ENCODE peak calls at places on chromosomes 13 and 19, in five cellular contexts. W is GM12878, L is H1, O is K562, Y is HepG2. D is an unnamed sample.

GRCh38 chr19:50820549-50821247 is 2.9 kb downstream of the KLK1 start:
- DNase-seq in W (peak), L (peak), O (peak), Y (no peak), D (no peak)

GRCh38 chr13:20882206-20882605 is 20.3 kb downstream of the XPO4 start:
- DNase-seq in W (no peak), L (peak), O (no peak), Y (no peak), D (no peak)

GRCh38 chr13:20049558-20050473 is 91.3 kb downstream of the ZMYM2 start:
- DNase-seq in W (no peak), L (no peak), O (no peak), Y (peak), D (no peak)

GRCh38 chr13:107883561-107884175 is 331.7 kb downstream of the LIG4 start:
- DNase-seq in W (no peak), L (no peak), O (peak), Y (no peak), D (no peak)

GRCh38 chr13:106609116-106609515 is 41.2 kb upstream of the ARGLU1 start:
- DNase-seq in W (no peak), L (no peak), O (no peak), Y (no peak), D (no peak)

GRCh38 chr19:11244846-11245589 is 5.6 kb downstream of the ANGPTL8 start:
- DNase-seq in W (no peak), L (no peak), O (no peak), Y (no peak), D (no peak)

GRCh38 chr19:51690359-51691121 is 2.6 kb upstream of the SPACA6 start:
- DNase-seq in W (no peak), L (peak), O (peak), Y (no peak), D (no peak)

GRCh38 chr13:61170791-61171330 is 244.8 kb downstream of the PCDH20 start:
- DNase-seq in W (no peak), L (no peak), O (no peak), Y (no peak), D (no peak)

GRCh38 chr19:58518261-58519086 is 1.1 kb downstream of the ZBTB45 start:
- DNase-seq in W (no peak), L (no peak), O (no peak), Y (no peak), D (no peak)

GRCh38 chr13:21176982-21177284 is 475 bp downstream of the MRPL57 start:
- DNase-seq in W (no peak), L (no peak), O (no peak), Y (no peak), D (no peak)

GRCh38 chr13:43127827-43128226 is 104.4 kb downstream of the DNAJC15 start:
- DNase-seq in W (no peak), L (no peak), O (no peak), Y (no peak), D (no peak)

GRCh38 chr19:31232220-31232619 is 117.0 kb downstream of the TSHZ3 start:
- DNase-seq in W (no peak), L (no peak), O (no peak), Y (no peak), D (no peak)

GRCh38 chr13:109787135-109787954 is 962 bp upstream of the IRS2 start:
- DNase-seq in W (no peak), L (peak), O (peak), Y (no peak), D (no peak)

GRCh38 chr13:34698953-34699352 is 243.1 kb upstream of the NBEA start:
- DNase-seq in W (no peak), L (no peak), O (no peak), Y (no peak), D (no peak)

GRCh38 chr19:44988896-44989563 is 12.2 kb upstream of the RELB start:
- DNase-seq in W (no peak), L (peak), O (peak), Y (peak), D (peak)

GRCh38 chr13:107205318-107206112 is 637.6 kb upstream of the ARGLU1 start:
- DNase-seq in W (no peak), L (peak), O (peak), Y (peak), D (no peak)

GRCh38 chr13:21130116-21130515 is 46.2 kb downstream of the SKA3 start:
- DNase-seq in W (no peak), L (no peak), O (no peak), Y (no peak), D (no peak)

GRCh38 chr19:20271215-20271926 is 104.4 kb downstream of the ZNF486 start:
- DNase-seq in W (no peak), L (no peak), O (no peak), Y (no peak), D (no peak)

GRCh38 chr19:49518033-49518432 is 5.6 kb downstream of the FCGRT start:
- DNase-seq in W (no peak), L (no peak), O (no peak), Y (no peak), D (no peak)

GRCh38 chr13:87884874-87885273 is 213.7 kb downstream of the SLITRK5 start:
- DNase-seq in W (no peak), L (no peak), O (no peak), Y (no peak), D (no peak)

GRCh38 chr19:29753190-29753933 is 38.3 kb upstream of the C19orf12 start:
- DNase-seq in W (no peak), L (no peak), O (peak), Y (no peak), D (no peak)

GRCh38 chr19:5430237-5430636 is 25.0 kb upstream of the ZNRF4 start:
- DNase-seq in W (no peak), L (peak), O (peak), Y (no peak), D (no peak)

GRCh38 chr19:54073829-54074228 is 7.3 kb downstream of the TARM1 start:
- DNase-seq in W (no peak), L (no peak), O (peak), Y (no peak), D (no peak)

GRCh38 chr19:29308977-29309520 is 96.1 kb upstream of the UQCRFS1 start:
- DNase-seq in W (no peak), L (peak), O (no peak), Y (no peak), D (no peak)

GRCh38 chr13:59478908-59479307 is 684.8 kb downstream of the DIAPH3 start:
- DNase-seq in W (no peak), L (no peak), O (no peak), Y (no peak), D (no peak)

GRCh38 chr13:110379358-110379757 is 72.3 kb downstream of the COL4A2 start:
- DNase-seq in W (no peak), L (no peak), O (no peak), Y (no peak), D (no peak)

GRCh38 chr19:1495051-1495798 is 4.2 kb downstream of the REEP6 start:
- DNase-seq in W (no peak), L (no peak), O (no peak), Y (no peak), D (no peak)

DNA sequence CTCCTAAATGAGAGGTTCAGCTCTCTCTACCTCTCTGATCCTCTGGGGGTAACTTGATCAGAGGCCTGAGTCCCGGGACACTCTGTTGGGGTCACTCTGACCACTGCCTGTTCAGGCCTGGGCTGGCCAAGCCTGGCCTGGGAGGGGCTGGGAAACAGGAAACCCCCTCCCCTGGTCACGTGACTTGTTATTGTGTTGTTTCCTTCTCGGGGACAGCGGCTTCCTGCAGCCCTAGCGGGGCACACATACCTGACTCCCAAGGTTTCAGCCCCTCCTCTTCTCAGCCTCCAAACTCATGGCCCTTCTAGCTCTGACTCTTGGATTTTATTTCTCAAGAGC is at the start of gene USHBP1:
- DNase-seq in W (no peak), L (peak), O (no peak), Y (peak), D (no peak)
- TF ChIP-seq POLR2A in W (no peak), L (peak), O (no peak), Y (no peak), D (no peak)

GRCh38 chr13:112894673-112895481 is 74.1 kb upstream of the MCF2L start:
- DNase-seq in W (no peak), L (peak), O (no peak), Y (peak), D (no peak)
- TF ChIP-seq SP1 in W (no peak), L (no peak), O (no peak), Y (no peak), D (no peak)

DNA sequence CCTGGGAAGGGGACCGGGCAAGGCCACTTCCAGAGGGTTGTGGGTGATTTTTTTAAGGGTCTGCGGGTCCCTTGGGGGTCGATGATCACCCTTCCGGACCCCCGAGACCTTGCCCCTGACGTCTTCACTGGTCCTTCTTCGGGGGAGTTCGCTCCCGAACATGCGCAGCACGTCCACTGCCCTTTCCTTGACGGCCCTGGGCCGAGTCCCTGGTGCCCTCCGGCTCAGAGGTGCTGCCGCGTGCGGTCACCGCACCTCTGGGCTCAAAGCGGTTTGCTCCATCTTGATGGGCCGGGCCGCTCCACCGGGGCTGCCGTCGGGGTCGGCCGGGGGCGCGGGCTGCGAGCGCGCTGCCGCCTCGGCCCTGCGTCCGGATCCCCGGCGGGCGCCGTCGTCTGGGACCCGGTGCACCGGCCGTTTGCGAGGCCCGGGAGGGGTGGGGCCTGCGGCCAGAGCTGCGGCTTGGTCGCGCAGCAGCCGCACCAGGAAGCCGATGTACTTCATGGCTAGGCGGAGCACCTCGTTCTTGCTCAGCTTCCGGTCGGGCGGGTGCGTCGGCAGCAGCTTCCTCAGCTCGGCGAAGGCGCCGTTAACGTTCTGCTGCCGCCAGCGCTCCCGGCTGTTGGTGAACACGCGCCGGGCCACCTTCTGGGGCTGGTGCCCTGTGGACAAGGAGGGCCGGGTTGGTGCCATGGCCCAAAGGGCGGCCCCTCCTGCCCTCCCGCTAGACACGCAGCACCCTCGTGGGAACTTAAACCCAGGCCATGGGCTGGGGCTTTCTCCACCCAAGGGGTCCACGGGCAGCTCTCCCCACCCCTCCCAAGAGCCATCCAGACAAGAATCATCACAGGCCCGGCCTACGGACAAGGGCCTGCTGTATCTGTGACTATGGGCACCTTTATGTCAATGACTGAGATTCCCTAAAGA is 3.3 kb downstream of the LYL1 start:
- DNase-seq in W (no peak), L (peak), O (peak), Y (no peak), D (no peak)
- TF ChIP-seq POLR2A in W (peak), L (no peak), O (no peak), Y (no peak), D (no peak)

DNA sequence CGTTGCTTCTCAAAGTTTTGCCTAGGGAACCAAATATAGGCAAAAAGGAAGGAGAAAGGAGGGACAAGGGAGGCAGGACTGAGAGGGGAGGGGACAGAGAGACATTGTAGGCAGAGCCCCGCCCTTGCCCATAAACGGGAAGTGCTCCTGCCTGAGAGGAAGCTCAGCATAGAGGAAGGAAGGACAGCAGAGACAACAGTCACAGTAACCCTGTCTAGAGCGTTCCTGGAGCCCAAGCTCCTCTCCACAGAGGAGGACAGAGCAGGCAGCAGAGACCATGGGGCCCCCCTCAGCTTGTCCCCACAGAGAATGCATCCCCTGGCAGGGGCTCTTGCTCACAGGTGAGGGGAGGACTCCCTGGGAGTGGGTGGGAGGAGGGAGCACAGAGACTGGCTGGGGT is at the start of gene CEACAM21:
- DNase-seq in W (no peak), L (no peak), O (no peak), Y (no peak), D (no peak)
- TF ChIP-seq SP1 in W (no peak), L (no peak), O (no peak), Y (no peak), D (no peak)

DNA sequence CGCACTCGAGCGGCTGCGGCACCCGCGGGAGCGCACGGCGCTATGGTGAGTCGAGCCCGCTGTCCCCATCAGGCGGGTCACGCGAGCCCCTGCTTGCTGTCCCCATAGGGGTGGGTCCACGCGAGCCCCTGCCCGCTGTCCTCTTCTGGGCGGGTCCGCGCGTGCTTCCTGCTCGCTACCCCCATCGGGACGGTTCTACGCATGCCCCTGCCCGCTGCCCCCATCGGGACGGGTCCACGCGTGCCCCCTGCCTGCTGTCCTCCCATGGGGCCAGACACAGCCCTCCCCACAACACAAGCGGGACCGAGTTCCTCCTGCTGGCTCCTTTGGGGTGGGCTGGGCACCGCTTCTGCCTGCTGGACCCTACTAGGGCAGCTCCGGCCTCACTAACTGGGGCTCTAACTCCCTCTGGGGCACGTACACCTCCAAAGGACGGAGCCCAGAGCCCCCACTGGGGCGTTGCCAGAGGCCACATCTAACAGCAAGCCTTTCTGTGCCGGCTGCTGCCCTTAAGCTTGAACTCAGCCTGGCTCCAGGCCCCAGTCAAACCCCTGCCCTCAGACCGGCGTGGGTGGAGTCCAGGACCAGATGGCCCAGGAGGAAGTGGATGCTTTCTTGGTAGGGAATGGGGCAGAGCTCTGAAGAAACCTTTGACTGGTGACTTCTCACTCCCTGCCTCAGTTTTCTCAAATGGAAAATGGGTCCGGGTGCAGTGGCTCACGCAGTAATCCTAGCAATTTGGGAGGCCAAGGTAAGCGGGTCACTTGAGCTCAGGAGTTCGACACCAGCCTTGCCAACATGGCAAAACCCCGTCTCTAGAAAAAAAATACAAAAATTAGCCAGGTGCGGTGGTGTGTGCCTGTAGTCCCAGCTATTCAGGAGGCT is 722 bp downstream of the COLGALT1 start:
- DNase-seq in W (no peak), L (peak), O (peak), Y (no peak), D (no peak)
- TF ChIP-seq POLR2A in W (peak), L (no peak), O (peak), Y (no peak), D (peak)

GRCh38 chr13:66071608-66072007 is 1158.5 kb downstream of the PCDH9 start:
- DNase-seq in W (no peak), L (no peak), O (no peak), Y (no peak), D (no peak)

GRCh38 chr13:66077286-66077685 is 1152.8 kb downstream of the PCDH9 start:
- DNase-seq in W (no peak), L (no peak), O (no peak), Y (no peak), D (no peak)

GRCh38 chr13:66074018-66074615 is 1156.0 kb downstream of the PCDH9 start:
- DNase-seq in W (no peak), L (no peak), O (no peak), Y (no peak), D (no peak)

GRCh38 chr13:66071018-66071417 is 1159.1 kb downstream of the PCDH9 start:
- DNase-seq in W (no peak), L (no peak), O (no peak), Y (no peak), D (no peak)

DNA sequence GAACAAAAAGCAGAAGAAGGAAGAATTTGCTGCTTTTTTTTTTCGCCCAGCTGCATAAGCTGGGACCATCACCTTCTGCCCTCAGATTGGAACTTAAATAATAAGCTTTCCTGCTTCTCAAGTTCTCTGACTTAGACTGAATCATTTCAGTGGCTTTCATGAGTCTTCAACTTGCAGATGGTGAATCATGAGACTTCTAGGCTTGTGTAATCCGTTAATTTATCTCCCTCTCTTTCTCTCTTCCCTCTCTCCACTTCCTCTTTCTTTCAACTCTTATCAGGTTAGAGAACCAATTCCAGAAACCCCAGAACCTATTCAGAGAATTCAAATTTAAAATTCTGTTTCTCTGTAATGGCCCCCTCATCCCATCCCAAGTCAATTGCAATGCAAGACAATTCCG is 1153.7 kb downstream of the PCDH9 start:
- DNase-seq in W (no peak), L (no peak), O (no peak), Y (no peak), D (no peak)
- TF ChIP-seq SP1 in W (no peak), L (no peak), O (no peak), Y (no peak), D (no peak)

GRCh38 chr19:47603706-47604310 is 5.1 kb upstream of the BICRA start:
- DNase-seq in W (no peak), L (no peak), O (no peak), Y (no peak), D (no peak)

GRCh38 chr19:47595937-47596336 is 13.0 kb upstream of the BICRA start:
- DNase-seq in W (no peak), L (no peak), O (no peak), Y (no peak), D (no peak)

GRCh38 chr19:47598407-47599349 is 10.3 kb upstream of the BICRA start:
- DNase-seq in W (no peak), L (peak), O (no peak), Y (peak), D (peak)

GRCh38 chr19:47601180-47601904 is 7.6 kb upstream of the BICRA start:
- DNase-seq in W (no peak), L (no peak), O (no peak), Y (peak), D (no peak)

DNA sequence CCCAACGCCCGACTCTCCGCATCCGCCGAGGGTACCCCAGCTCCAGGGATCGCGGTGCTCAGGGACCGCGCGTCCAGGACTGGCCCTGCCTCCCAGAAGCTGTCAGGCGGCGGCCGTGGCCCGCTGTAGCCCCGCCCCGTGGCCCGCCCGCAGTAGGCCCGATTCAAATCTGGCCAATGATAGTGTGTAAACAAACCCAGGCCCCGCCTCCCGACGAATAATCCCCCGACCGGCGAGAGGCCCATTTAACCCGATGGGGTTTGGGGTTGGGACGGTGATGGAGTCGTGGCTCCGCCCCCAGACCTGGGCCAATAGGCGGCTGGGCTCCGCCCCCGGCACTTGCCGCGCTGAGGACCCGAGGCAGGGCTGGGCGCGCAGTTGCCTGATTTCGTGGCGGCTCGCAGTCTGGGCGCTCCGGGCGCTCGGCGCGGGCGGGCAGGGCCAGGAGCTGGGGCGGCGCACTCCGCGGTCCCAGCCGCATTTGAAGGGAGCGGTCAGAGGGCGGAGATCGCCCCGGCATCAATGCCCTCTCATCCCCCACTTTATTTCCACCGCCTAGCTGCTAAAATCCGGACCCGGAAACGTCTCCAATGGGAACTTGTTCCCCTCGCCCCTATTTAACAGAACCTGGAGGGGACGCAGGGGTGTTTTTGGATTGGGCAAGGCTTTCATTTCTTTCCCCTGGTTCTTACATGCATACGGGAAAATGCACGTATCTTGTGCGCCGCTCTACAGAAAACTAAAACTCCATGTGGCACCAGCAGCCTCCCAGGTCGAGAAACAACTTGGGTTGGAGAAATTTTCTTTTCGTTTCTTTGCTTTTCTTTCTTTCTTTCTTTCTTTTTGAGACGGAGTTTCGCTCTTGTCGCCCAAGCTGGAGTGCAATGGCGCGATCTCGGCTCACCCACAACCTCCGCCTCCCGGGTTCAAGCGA is 8.4 kb upstream of the BICRA start:
- DNase-seq in W (peak), L (peak), O (peak), Y (peak), D (peak)
- TF ChIP-seq POLR2A in W (peak), L (peak), O (peak), Y (peak), D (peak)